ENCODE peak calls at places on chromosomes 13 and 19, in five cellular contexts. Q is K562, O is upper lobe of left lung, E is endothelial cell of umbilical vein, I is stomach. Z is an unnamed sample.

GRCh38 chr13:81565849-81566248 is 1224.9 kb upstream of the SPRY2 start:
- DNase-seq in Q (no peak), O (no peak), E (no peak), I (no peak), Z (no peak)

GRCh38 chr13:106145997-106146864 is 389.2 kb downstream of the EFNB2 start:
- DNase-seq in Q (no peak), O (peak; percentile 57), E (no peak), I (no peak), Z (no peak)

GRCh38 chr19:33496496-33496895 is 25.1 kb downstream of the PEPD start:
- DNase-seq in Q (no peak), O (no peak), E (no peak), I (no peak), Z (peak; percentile 22)

GRCh38 chr13:20401958-20402856 is 123.5 kb downstream of the CRYL1 start:
- DNase-seq in Q (no peak), O (peak; percentile 18), E (no peak), I (peak; percentile 15), Z (peak; percentile 40)

GRCh38 chr19:33906578-33907335 is 110.1 kb downstream of the KCTD15 start:
- DNase-seq in Q (no peak), O (no peak), E (peak; percentile 23), I (no peak), Z (no peak)

GRCh38 chr13:92143766-92144165 is 745.3 kb downstream of the GPC5 start:
- DNase-seq in Q (no peak), O (no peak), E (no peak), I (no peak), Z (no peak)

GRCh38 chr13:85693889-85694511 is 105.2 kb downstream of the SLITRK6 start:
- DNase-seq in Q (no peak), O (no peak), E (no peak), I (no peak), Z (no peak)

GRCh38 chr19:30604657-30605056 is 232.5 kb downstream of the ZNF536 start:
- DNase-seq in Q (no peak), O (no peak), E (no peak), I (no peak), Z (no peak)

GRCh38 chr13:108834193-108834592 is 204.8 kb downstream of the MYO16 start:
- DNase-seq in Q (no peak), O (no peak), E (no peak), I (no peak), Z (no peak)

GRCh38 chr13:36143768-36144167 is 12.6 kb upstream of the DCLK1 start:
- DNase-seq in Q (no peak), O (no peak), E (no peak), I (no peak), Z (no peak)

GRCh38 chr19:18304496-18305312 is 18.2 kb downstream of the LSM4 start:
- DNase-seq in Q (peak; percentile 93), O (peak; percentile 87), E (peak; percentile 83), I (peak; percentile 80), Z (peak; percentile 94)

GRCh38 chr19:2634228-2634951 is 68.1 kb downstream of the GNG7 start:
- DNase-seq in Q (no peak), O (peak; percentile 91), E (no peak), I (peak; percentile 81), Z (no peak)

GRCh38 chr13:40568672-40569350 is 97.6 kb downstream of the FOXO1 start:
- DNase-seq in Q (no peak), O (no peak), E (peak; percentile 75), I (no peak), Z (no peak)

GRCh38 chr13:107421951-107422350 is 793.4 kb downstream of the LIG4 start:
- DNase-seq in Q (no peak), O (no peak), E (no peak), I (no peak), Z (no peak)

GRCh38 chr13:110114351-110114750 is 192.6 kb downstream of the COL4A1 start:
- DNase-seq in Q (no peak), O (no peak), E (no peak), I (no peak), Z (no peak)

GRCh38 chr13:20331949-20332348 is 99.8 kb upstream of the GJB6 start:
- DNase-seq in Q (no peak), O (no peak), E (no peak), I (no peak), Z (no peak)

GRCh38 chr19:13953021-13953531 is 767 bp downstream of the DCAF15 start:
- DNase-seq in Q (peak; percentile 78), O (peak; percentile 34), E (peak; percentile 15), I (peak; percentile 36), Z (peak; percentile 66)

GRCh38 chr13:60268203-60268555 is 104.5 kb upstream of the DIAPH3 start:
- DNase-seq in Q (peak; percentile 7), O (no peak), E (no peak), I (no peak), Z (no peak)

GRCh38 chr19:32976223-32976805 is 4.3 kb downstream of the FAAP24 start:
- DNase-seq in Q (peak; percentile 81), O (peak; percentile 71), E (peak; percentile 79), I (peak; percentile 85), Z (peak; percentile 76)

GRCh38 chr13:113744197-113745000 is 14.6 kb upstream of the TMEM255B start:
- DNase-seq in Q (no peak), O (no peak), E (no peak), I (no peak), Z (no peak)

GRCh38 chr19:6047741-6048231 is 62.5 kb downstream of the RFX2 start:
- DNase-seq in Q (peak; percentile 68), O (no peak), E (peak; percentile 67), I (no peak), Z (no peak)

GRCh38 chr19:17777840-17778620 is 16.9 kb upstream of the B3GNT3 start:
- DNase-seq in Q (peak; percentile 93), O (peak; percentile 78), E (peak; percentile 44), I (peak; percentile 79), Z (no peak)

GRCh38 chr19:51462681-51463080 is 4.4 kb upstream of the SIGLEC8 start:
- DNase-seq in Q (no peak), O (no peak), E (no peak), I (peak; percentile 17), Z (peak; percentile 30)

GRCh38 chr19:58350001-58350801 is 3.1 kb downstream of the A1BG start:
- DNase-seq in Q (no peak), O (no peak), E (no peak), I (no peak), Z (no peak)

GRCh38 chr13:22195726-22196125 is 524.9 kb downstream of the FGF9 start:
- DNase-seq in Q (no peak), O (no peak), E (no peak), I (no peak), Z (no peak)

GRCh38 chr13:99071666-99072065 is 93.8 kb upstream of the DOCK9 start:
- DNase-seq in Q (no peak), O (no peak), E (no peak), I (no peak), Z (no peak)
- H3K27ac ChIP-seq in Q (no peak overlapping the region), O (no peak overlapping the region), E (no peak overlapping the region), I (no peak overlapping the region), Z (peak overlapping the region; percentile 43)

GRCh38 chr19:35471946-35472345 is 18.3 kb downstream of the KRTDAP start:
- DNase-seq in Q (no peak), O (no peak), E (no peak), I (no peak), Z (no peak)
- TF ChIP-seq POLR2A in Q (no peak), O (no peak), E (no peak), I (no peak), Z (no peak)

GRCh38 chr19:55279773-55280643 is at the start of gene HSPBP1:
- DNase-seq in Q (peak; percentile 97), O (peak; percentile 96), E (peak; percentile 93), I (peak; percentile 97), Z (peak; percentile 98)
- TF ChIP-seq POLR2AphosphoS5 in Q (no peak), O (peak; percentile 82), E (peak; percentile 72), I (peak; percentile 50), Z (peak; percentile 15)

GRCh38 chr19:56133858-56134654 is 7.0 kb upstream of the ZNF444 start:
- DNase-seq in Q (no peak), O (peak; percentile 82), E (no peak), I (no peak), Z (no peak)

GRCh38 chr19:56131651-56132050 is 9.4 kb upstream of the ZNF444 start:
- DNase-seq in Q (no peak), O (no peak), E (no peak), I (no peak), Z (no peak)

GRCh38 chr19:56136362-56136761 is 4.7 kb upstream of the ZNF444 start:
- DNase-seq in Q (no peak), O (peak; percentile 50), E (no peak), I (no peak), Z (no peak)

GRCh38 chr19:56134655-56134922 is 6.5 kb upstream of the ZNF444 start:
- DNase-seq in Q (no peak), O (no peak), E (no peak), I (no peak), Z (no peak)

DNA sequence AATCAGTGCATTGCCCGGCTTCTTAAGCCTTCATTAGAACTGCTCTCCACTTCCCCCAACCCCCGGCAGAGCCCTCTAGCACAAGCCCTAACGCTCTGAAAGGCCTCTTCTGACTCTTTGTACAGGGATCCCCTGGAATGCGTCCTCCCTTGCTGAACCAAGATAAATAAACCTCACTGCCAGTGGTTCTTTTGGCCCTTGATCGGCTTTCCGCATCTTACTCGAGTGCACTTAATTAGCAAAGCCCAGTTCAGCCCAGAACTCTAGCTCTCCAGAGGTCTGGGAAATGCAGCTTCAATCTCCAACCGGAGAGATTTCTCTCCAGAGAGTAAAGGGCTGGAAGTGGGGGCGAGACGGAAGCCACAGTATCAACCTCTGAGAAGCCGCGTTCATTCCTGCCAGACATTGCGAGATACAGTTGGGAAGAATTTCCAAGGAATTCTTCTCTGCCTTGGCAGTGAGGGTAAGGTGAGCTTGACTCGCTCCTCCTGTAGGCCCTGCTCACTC is 8.7 kb upstream of the ZNF444 start:
- DNase-seq in Q (no peak), O (peak; percentile 71), E (no peak), I (no peak), Z (no peak)
- H3K27ac ChIP-seq in Q (no peak overlapping the region), O (peak overlapping the region; percentile 67), E (no peak overlapping the region), I (peak overlapping the region; percentile 16), Z (peak overlapping the region; percentile 75)

Z was measured in sigmoid colon.